ENCODE peak calls at places on chromosomes 2 and 18, in nine cellular contexts. One of them, this sample, is unnamed.

GRCh38 chr2:214587442-214587841 is 176.6 kb downstream of the VWC2L start:
- DNase-seq in A549: peak
- DNase-seq in neuronal stem cell: no peak
- DNase-seq in WTC11: peak
- DNase-seq in SK-N-MC: no peak
- DNase-seq in stimulated activated CD8-positive, alpha-beta memory T cell treated with anti-CD3 and anti-CD28 coated beads, Interleukin-2, amount 100 ng/mL, for 48 hours: no peak
- DNase-seq in activated CD8-positive, alpha-beta memory T cell treated with anti-CD3 and anti-CD28 coated beads for 24 hours: no peak
- DNase-seq in ACHN: peak
- DNase-seq in AG20443: no peak
- DNase-seq in this sample: no peak

GRCh38 chr2:215466097-215466909 is 30.4 kb upstream of the FN1 start:
- DNase-seq in A549: no peak
- DNase-seq in neuronal stem cell: no peak
- DNase-seq in WTC11: no peak
- DNase-seq in SK-N-MC: no peak
- DNase-seq in stimulated activated CD8-positive, alpha-beta memory T cell treated with anti-CD3 and anti-CD28 coated beads, Interleukin-2, amount 100 ng/mL, for 48 hours: no peak
- DNase-seq in activated CD8-positive, alpha-beta memory T cell treated with anti-CD3 and anti-CD28 coated beads for 24 hours: no peak
- DNase-seq in ACHN: no peak
- DNase-seq in AG20443: peak
- DNase-seq in this sample: no peak

GRCh38 chr2:84694088-84694622 is 177.9 kb downstream of the DNAH6 start:
- DNase-seq in A549: no peak
- DNase-seq in neuronal stem cell: no peak
- DNase-seq in WTC11: no peak
- DNase-seq in SK-N-MC: no peak
- DNase-seq in stimulated activated CD8-positive, alpha-beta memory T cell treated with anti-CD3 and anti-CD28 coated beads, Interleukin-2, amount 100 ng/mL, for 48 hours: no peak
- DNase-seq in activated CD8-positive, alpha-beta memory T cell treated with anti-CD3 and anti-CD28 coated beads for 24 hours: peak
- DNase-seq in ACHN: no peak
- DNase-seq in AG20443: no peak
- DNase-seq in this sample: no peak

GRCh38 chr18:26434887-26435286 is 113.5 kb downstream of the KCTD1 start:
- DNase-seq in A549: no peak
- DNase-seq in neuronal stem cell: no peak
- DNase-seq in WTC11: no peak
- DNase-seq in SK-N-MC: no peak
- DNase-seq in stimulated activated CD8-positive, alpha-beta memory T cell treated with anti-CD3 and anti-CD28 coated beads, Interleukin-2, amount 100 ng/mL, for 48 hours: no peak
- DNase-seq in activated CD8-positive, alpha-beta memory T cell treated with anti-CD3 and anti-CD28 coated beads for 24 hours: no peak
- DNase-seq in ACHN: no peak
- DNase-seq in AG20443: no peak
- DNase-seq in this sample: no peak

GRCh38 chr2:161414015-161414384 is 2.1 kb upstream of the TBR1 start:
- DNase-seq in A549: peak
- DNase-seq in neuronal stem cell: peak
- DNase-seq in WTC11: no peak
- DNase-seq in SK-N-MC: no peak
- DNase-seq in stimulated activated CD8-positive, alpha-beta memory T cell treated with anti-CD3 and anti-CD28 coated beads, Interleukin-2, amount 100 ng/mL, for 48 hours: no peak
- DNase-seq in activated CD8-positive, alpha-beta memory T cell treated with anti-CD3 and anti-CD28 coated beads for 24 hours: no peak
- DNase-seq in ACHN: no peak
- DNase-seq in AG20443: no peak
- DNase-seq in this sample: no peak

GRCh38 chr2:215156453-215156852 is 18.0 kb upstream of the ABCA12 start:
- DNase-seq in A549: no peak
- DNase-seq in neuronal stem cell: no peak
- DNase-seq in WTC11: no peak
- DNase-seq in SK-N-MC: no peak
- DNase-seq in stimulated activated CD8-positive, alpha-beta memory T cell treated with anti-CD3 and anti-CD28 coated beads, Interleukin-2, amount 100 ng/mL, for 48 hours: no peak
- DNase-seq in activated CD8-positive, alpha-beta memory T cell treated with anti-CD3 and anti-CD28 coated beads for 24 hours: no peak
- DNase-seq in ACHN: no peak
- DNase-seq in AG20443: no peak
- DNase-seq in this sample: no peak

GRCh38 chr18:12049983-12050811 is 43.4 kb upstream of the ANKRD62 start:
- DNase-seq in A549: no peak
- DNase-seq in neuronal stem cell: no peak
- DNase-seq in WTC11: no peak
- DNase-seq in SK-N-MC: no peak
- DNase-seq in stimulated activated CD8-positive, alpha-beta memory T cell treated with anti-CD3 and anti-CD28 coated beads, Interleukin-2, amount 100 ng/mL, for 48 hours: no peak
- DNase-seq in activated CD8-positive, alpha-beta memory T cell treated with anti-CD3 and anti-CD28 coated beads for 24 hours: no peak
- DNase-seq in ACHN: no peak
- DNase-seq in AG20443: no peak
- DNase-seq in this sample: no peak

GRCh38 chr18:23662309-23663263 is at the start of gene ANKRD29:
- DNase-seq in A549: peak
- DNase-seq in neuronal stem cell: peak
- DNase-seq in WTC11: peak
- DNase-seq in SK-N-MC: no peak
- DNase-seq in stimulated activated CD8-positive, alpha-beta memory T cell treated with anti-CD3 and anti-CD28 coated beads, Interleukin-2, amount 100 ng/mL, for 48 hours: peak
- DNase-seq in activated CD8-positive, alpha-beta memory T cell treated with anti-CD3 and anti-CD28 coated beads for 24 hours: peak
- DNase-seq in ACHN: peak
- DNase-seq in AG20443: peak
- DNase-seq in this sample: no peak

GRCh38 chr18:27713037-27713726 is 463.7 kb downstream of the CDH2 start:
- DNase-seq in A549: no peak
- DNase-seq in neuronal stem cell: peak
- DNase-seq in WTC11: no peak
- DNase-seq in SK-N-MC: no peak
- DNase-seq in stimulated activated CD8-positive, alpha-beta memory T cell treated with anti-CD3 and anti-CD28 coated beads, Interleukin-2, amount 100 ng/mL, for 48 hours: no peak
- DNase-seq in activated CD8-positive, alpha-beta memory T cell treated with anti-CD3 and anti-CD28 coated beads for 24 hours: no peak
- DNase-seq in ACHN: no peak
- DNase-seq in AG20443: no peak
- DNase-seq in this sample: no peak

GRCh38 chr2:201842131-201842530 is 35.8 kb downstream of the CDK15 start:
- DNase-seq in A549: no peak
- DNase-seq in neuronal stem cell: no peak
- DNase-seq in WTC11: no peak
- DNase-seq in SK-N-MC: no peak
- DNase-seq in stimulated activated CD8-positive, alpha-beta memory T cell treated with anti-CD3 and anti-CD28 coated beads, Interleukin-2, amount 100 ng/mL, for 48 hours: no peak
- DNase-seq in activated CD8-positive, alpha-beta memory T cell treated with anti-CD3 and anti-CD28 coated beads for 24 hours: no peak
- DNase-seq in ACHN: no peak
- DNase-seq in AG20443: no peak
- DNase-seq in this sample: no peak

GRCh38 chr2:235498556-235499305 is 4.9 kb downstream of the AGAP1 start:
- DNase-seq in A549: peak
- DNase-seq in neuronal stem cell: no peak
- DNase-seq in WTC11: peak
- DNase-seq in SK-N-MC: no peak
- DNase-seq in stimulated activated CD8-positive, alpha-beta memory T cell treated with anti-CD3 and anti-CD28 coated beads, Interleukin-2, amount 100 ng/mL, for 48 hours: no peak
- DNase-seq in activated CD8-positive, alpha-beta memory T cell treated with anti-CD3 and anti-CD28 coated beads for 24 hours: no peak
- DNase-seq in ACHN: peak
- DNase-seq in AG20443: no peak
- DNase-seq in this sample: no peak

GRCh38 chr2:237705225-237705524 is 77.8 kb downstream of the LRRFIP1 start:
- DNase-seq in A549: no peak
- DNase-seq in neuronal stem cell: no peak
- DNase-seq in WTC11: no peak
- DNase-seq in SK-N-MC: no peak
- DNase-seq in stimulated activated CD8-positive, alpha-beta memory T cell treated with anti-CD3 and anti-CD28 coated beads, Interleukin-2, amount 100 ng/mL, for 48 hours: no peak
- DNase-seq in activated CD8-positive, alpha-beta memory T cell treated with anti-CD3 and anti-CD28 coated beads for 24 hours: no peak
- DNase-seq in ACHN: no peak
- DNase-seq in AG20443: no peak
- DNase-seq in this sample: no peak

GRCh38 chr2:158518083-158518482 is 61.3 kb downstream of the PKP4 start:
- DNase-seq in A549: peak
- DNase-seq in neuronal stem cell: no peak
- DNase-seq in WTC11: no peak
- DNase-seq in SK-N-MC: no peak
- DNase-seq in stimulated activated CD8-positive, alpha-beta memory T cell treated with anti-CD3 and anti-CD28 coated beads, Interleukin-2, amount 100 ng/mL, for 48 hours: no peak
- DNase-seq in activated CD8-positive, alpha-beta memory T cell treated with anti-CD3 and anti-CD28 coated beads for 24 hours: no peak
- DNase-seq in ACHN: no peak
- DNase-seq in AG20443: peak
- DNase-seq in this sample: no peak

GRCh38 chr2:241802806-241803318 is 6.1 kb upstream of the NEU4 start:
- DNase-seq in A549: no peak
- DNase-seq in neuronal stem cell: no peak
- DNase-seq in WTC11: no peak
- DNase-seq in SK-N-MC: no peak
- DNase-seq in stimulated activated CD8-positive, alpha-beta memory T cell treated with anti-CD3 and anti-CD28 coated beads, Interleukin-2, amount 100 ng/mL, for 48 hours: no peak
- DNase-seq in activated CD8-positive, alpha-beta memory T cell treated with anti-CD3 and anti-CD28 coated beads for 24 hours: peak
- DNase-seq in ACHN: no peak
- DNase-seq in AG20443: peak
- DNase-seq in this sample: no peak

GRCh38 chr18:2302628-2303516 is 268.4 kb downstream of the METTL4 start:
- DNase-seq in A549: peak
- DNase-seq in neuronal stem cell: no peak
- DNase-seq in WTC11: no peak
- DNase-seq in SK-N-MC: no peak
- DNase-seq in stimulated activated CD8-positive, alpha-beta memory T cell treated with anti-CD3 and anti-CD28 coated beads, Interleukin-2, amount 100 ng/mL, for 48 hours: no peak
- DNase-seq in activated CD8-positive, alpha-beta memory T cell treated with anti-CD3 and anti-CD28 coated beads for 24 hours: no peak
- DNase-seq in ACHN: peak
- DNase-seq in AG20443: no peak
- DNase-seq in this sample: peak

GRCh38 chr2:192005214-192005613 is 158.3 kb upstream of the CAVIN2 start:
- DNase-seq in A549: no peak
- DNase-seq in neuronal stem cell: no peak
- DNase-seq in WTC11: no peak
- DNase-seq in SK-N-MC: no peak
- DNase-seq in stimulated activated CD8-positive, alpha-beta memory T cell treated with anti-CD3 and anti-CD28 coated beads, Interleukin-2, amount 100 ng/mL, for 48 hours: no peak
- DNase-seq in activated CD8-positive, alpha-beta memory T cell treated with anti-CD3 and anti-CD28 coated beads for 24 hours: no peak
- DNase-seq in ACHN: no peak
- DNase-seq in AG20443: no peak
- DNase-seq in this sample: no peak

GRCh38 chr2:206783718-206784117 is 18.3 kb downstream of the FASTKD2 start:
- DNase-seq in A549: peak
- DNase-seq in neuronal stem cell: no peak
- DNase-seq in WTC11: peak
- DNase-seq in SK-N-MC: no peak
- DNase-seq in stimulated activated CD8-positive, alpha-beta memory T cell treated with anti-CD3 and anti-CD28 coated beads, Interleukin-2, amount 100 ng/mL, for 48 hours: no peak
- DNase-seq in activated CD8-positive, alpha-beta memory T cell treated with anti-CD3 and anti-CD28 coated beads for 24 hours: no peak
- DNase-seq in ACHN: peak
- DNase-seq in AG20443: no peak
- DNase-seq in this sample: no peak

GRCh38 chr18:23238651-23239349 is 103.5 kb downstream of the CABLES1 start:
- DNase-seq in A549: no peak
- DNase-seq in neuronal stem cell: no peak
- DNase-seq in WTC11: no peak
- DNase-seq in SK-N-MC: no peak
- DNase-seq in stimulated activated CD8-positive, alpha-beta memory T cell treated with anti-CD3 and anti-CD28 coated beads, Interleukin-2, amount 100 ng/mL, for 48 hours: no peak
- DNase-seq in activated CD8-positive, alpha-beta memory T cell treated with anti-CD3 and anti-CD28 coated beads for 24 hours: no peak
- DNase-seq in ACHN: no peak
- DNase-seq in AG20443: peak
- DNase-seq in this sample: no peak

GRCh38 chr18:79586436-79587297 is 92.9 kb upstream of the CTDP1 start:
- DNase-seq in A549: no peak
- DNase-seq in neuronal stem cell: no peak
- DNase-seq in WTC11: peak
- DNase-seq in SK-N-MC: no peak
- DNase-seq in stimulated activated CD8-positive, alpha-beta memory T cell treated with anti-CD3 and anti-CD28 coated beads, Interleukin-2, amount 100 ng/mL, for 48 hours: no peak
- DNase-seq in activated CD8-positive, alpha-beta memory T cell treated with anti-CD3 and anti-CD28 coated beads for 24 hours: no peak
- DNase-seq in ACHN: no peak
- DNase-seq in AG20443: no peak
- DNase-seq in this sample: no peak

GRCh38 chr18:10035306-10035991 is 121.6 kb downstream of the VAPA start:
- DNase-seq in A549: no peak
- DNase-seq in neuronal stem cell: no peak
- DNase-seq in WTC11: no peak
- DNase-seq in SK-N-MC: no peak
- DNase-seq in stimulated activated CD8-positive, alpha-beta memory T cell treated with anti-CD3 and anti-CD28 coated beads, Interleukin-2, amount 100 ng/mL, for 48 hours: no peak
- DNase-seq in activated CD8-positive, alpha-beta memory T cell treated with anti-CD3 and anti-CD28 coated beads for 24 hours: no peak
- DNase-seq in ACHN: peak
- DNase-seq in AG20443: peak
- DNase-seq in this sample: no peak

GRCh38 chr2:189163889-189164288 is 15.7 kb downstream of the COL5A2 start:
- DNase-seq in A549: no peak
- DNase-seq in neuronal stem cell: no peak
- DNase-seq in WTC11: no peak
- DNase-seq in SK-N-MC: no peak
- DNase-seq in stimulated activated CD8-positive, alpha-beta memory T cell treated with anti-CD3 and anti-CD28 coated beads, Interleukin-2, amount 100 ng/mL, for 48 hours: no peak
- DNase-seq in activated CD8-positive, alpha-beta memory T cell treated with anti-CD3 and anti-CD28 coated beads for 24 hours: no peak
- DNase-seq in ACHN: peak
- DNase-seq in AG20443: peak
- DNase-seq in this sample: peak

GRCh38 chr2:174846941-174847938 is 83.0 kb upstream of the CHRNA1 start:
- DNase-seq in A549: peak
- DNase-seq in neuronal stem cell: no peak
- DNase-seq in WTC11: peak
- DNase-seq in SK-N-MC: peak
- DNase-seq in stimulated activated CD8-positive, alpha-beta memory T cell treated with anti-CD3 and anti-CD28 coated beads, Interleukin-2, amount 100 ng/mL, for 48 hours: no peak
- DNase-seq in activated CD8-positive, alpha-beta memory T cell treated with anti-CD3 and anti-CD28 coated beads for 24 hours: no peak
- DNase-seq in ACHN: peak
- DNase-seq in AG20443: peak
- DNase-seq in this sample: peak

GRCh38 chr2:159775006-159775405 is 23.0 kb downstream of the CD302 start:
- DNase-seq in A549: no peak
- DNase-seq in neuronal stem cell: no peak
- DNase-seq in WTC11: no peak
- DNase-seq in SK-N-MC: no peak
- DNase-seq in stimulated activated CD8-positive, alpha-beta memory T cell treated with anti-CD3 and anti-CD28 coated beads, Interleukin-2, amount 100 ng/mL, for 48 hours: no peak
- DNase-seq in activated CD8-positive, alpha-beta memory T cell treated with anti-CD3 and anti-CD28 coated beads for 24 hours: no peak
- DNase-seq in ACHN: no peak
- DNase-seq in AG20443: no peak
- DNase-seq in this sample: no peak

GRCh38 chr18:36638224-36638623 is 190.6 kb downstream of the TPGS2 start:
- DNase-seq in A549: no peak
- DNase-seq in neuronal stem cell: no peak
- DNase-seq in WTC11: no peak
- DNase-seq in SK-N-MC: no peak
- DNase-seq in stimulated activated CD8-positive, alpha-beta memory T cell treated with anti-CD3 and anti-CD28 coated beads, Interleukin-2, amount 100 ng/mL, for 48 hours: no peak
- DNase-seq in activated CD8-positive, alpha-beta memory T cell treated with anti-CD3 and anti-CD28 coated beads for 24 hours: no peak
- DNase-seq in ACHN: no peak
- DNase-seq in AG20443: no peak
- DNase-seq in this sample: no peak

GRCh38 chr2:202934456-202934855 is 22.4 kb downstream of the CARF start:
- DNase-seq in A549: no peak
- DNase-seq in neuronal stem cell: no peak
- DNase-seq in WTC11: no peak
- DNase-seq in SK-N-MC: no peak
- DNase-seq in stimulated activated CD8-positive, alpha-beta memory T cell treated with anti-CD3 and anti-CD28 coated beads, Interleukin-2, amount 100 ng/mL, for 48 hours: no peak
- DNase-seq in activated CD8-positive, alpha-beta memory T cell treated with anti-CD3 and anti-CD28 coated beads for 24 hours: no peak
- DNase-seq in ACHN: no peak
- DNase-seq in AG20443: no peak
- DNase-seq in this sample: no peak

GRCh38 chr2:231001036-231001435 is 5.1 kb downstream of the SPATA3 start:
- DNase-seq in A549: no peak
- DNase-seq in neuronal stem cell: no peak
- DNase-seq in WTC11: no peak
- DNase-seq in SK-N-MC: no peak
- DNase-seq in stimulated activated CD8-positive, alpha-beta memory T cell treated with anti-CD3 and anti-CD28 coated beads, Interleukin-2, amount 100 ng/mL, for 48 hours: no peak
- DNase-seq in activated CD8-positive, alpha-beta memory T cell treated with anti-CD3 and anti-CD28 coated beads for 24 hours: no peak
- DNase-seq in ACHN: no peak
- DNase-seq in AG20443: no peak
- DNase-seq in this sample: no peak

This sample was measured in HS-27A.